ENCODE peak calls at places on chromosomes 3 and 15, in nine cellular contexts. N is coronary artery, P is thoracic aorta, O is psoas muscle, U is lower leg skin, A is fibroblast of mammary gland, Y is choroid plexus epithelial cell, I is cardiac muscle cell, R is small intestine. B is an unnamed sample.

GRCh38 chr3:124780767-124781485 is 50.7 kb downstream of the UMPS start:
- DNase-seq in R (no peak), N (peak), I (peak), O (peak), A (peak), P (peak), Y (peak), U (peak), B (no peak)

GRCh38 chr3:140035856-140036255 is 100.9 kb downstream of the CLSTN2 start:
- DNase-seq in N (no peak), I (no peak), O (no peak), P (no peak), A (no peak), R (no peak), Y (no peak), U (no peak), B (no peak)

GRCh38 chr3:178443634-178444033 is 92.6 kb upstream of the KCNMB2 start:
- DNase-seq in U (no peak), N (no peak), I (no peak), A (peak), P (no peak), R (no peak), O (no peak), Y (peak), B (no peak)

GRCh38 chr3:133943639-133944131 is 48.0 kb upstream of the RAB6B start:
- DNase-seq in N (peak), U (no peak), R (peak), A (peak), P (no peak), O (no peak), I (no peak), Y (peak), B (no peak)

GRCh38 chr3:113697192-113698090 is 999 bp upstream of the USF3 start:
- DNase-seq in P (no peak), A (no peak), N (no peak), R (peak), O (no peak), I (peak), U (peak), Y (peak), B (no peak)

GRCh38 chr15:45126535-45127158 is 3.0 kb downstream of the DUOXA1 start:
- DNase-seq in Y (peak), A (peak), R (peak), O (no peak), I (peak), P (no peak), N (no peak), U (no peak), B (no peak)

GRCh38 chr15:85649372-85649771 is 145.4 kb downstream of the KLHL25 start:
- DNase-seq in P (no peak), U (no peak), O (no peak), R (no peak), A (peak), I (peak), Y (peak), N (no peak), B (peak)

GRCh38 chr3:2578560-2578959 is 479.9 kb downstream of the CNTN4 start:
- DNase-seq in A (no peak), I (no peak), R (no peak), Y (no peak), N (no peak), U (no peak), O (no peak), P (no peak), B (no peak)

GRCh38 chr3:13110678-13111116 is 37.5 kb upstream of the IQSEC1 start:
- DNase-seq in A (no peak), Y (no peak), P (no peak), O (no peak), R (peak), U (no peak), N (peak), I (no peak), B (no peak)

GRCh38 chr3:160195106-160195505 is 30.1 kb upstream of the C3orf80 start:
- DNase-seq in Y (no peak), U (no peak), N (no peak), O (no peak), R (no peak), P (no peak), I (no peak), A (no peak), B (no peak)

GRCh38 chr15:47384316-47384715 is 333.0 kb upstream of the SEMA6D start:
- DNase-seq in U (no peak), P (no peak), Y (peak), O (no peak), R (no peak), A (peak), N (no peak), I (peak), B (peak)

GRCh38 chr3:20751299-20751698 is 565.3 kb upstream of the SGO1 start:
- DNase-seq in U (no peak), O (no peak), Y (no peak), N (no peak), A (no peak), R (no peak), I (no peak), P (no peak), B (no peak)

GRCh38 chr3:32842531-32842931 is 24.7 kb downstream of the TRIM71 start:
- DNase-seq in U (no peak), N (no peak), I (no peak), P (no peak), Y (no peak), R (no peak), O (no peak), A (no peak), B (no peak)

GRCh38 chr3:32844322-32844654 is 26.5 kb downstream of the TRIM71 start:
- DNase-seq in Y (no peak), R (no peak), A (no peak), N (no peak), O (no peak), P (no peak), U (no peak), I (no peak), B (no peak)

GRCh38 chr3:32841875-32842505 is 24.2 kb downstream of the TRIM71 start:
- DNase-seq in I (no peak), Y (peak), P (no peak), U (no peak), O (no peak), N (no peak), A (peak), R (no peak), B (no peak)

GRCh38 chr3:32843504-32844321 is 25.9 kb downstream of the TRIM71 start:
- DNase-seq in I (no peak), N (no peak), R (no peak), U (no peak), O (no peak), Y (no peak), P (no peak), A (no peak), B (no peak)

GRCh38 chr3:32842987-32843386 is 25.2 kb downstream of the TRIM71 start:
- DNase-seq in I (no peak), P (no peak), O (no peak), Y (no peak), N (no peak), A (no peak), U (no peak), R (no peak), B (no peak)
- H3K4me3 ChIP-seq in I (no peak), P (no peak), O (no peak), Y (no peak), N (no peak), A (no peak), U (no peak), R (no peak), B (no peak)

GRCh38 chr3:129651316-129652202 is 45.1 kb upstream of the PLXND1 start:
- DNase-seq in Y (peak), O (peak), N (no peak), I (no peak), P (no peak), R (no peak), U (no peak), A (peak), B (peak)
- H3K4me3 ChIP-seq in Y (no peak), O (no peak), N (no peak), I (no peak), P (no peak), R (no peak), U (no peak), A (no peak), B (no peak)

GRCh38 chr3:47159820-47160219 is 4.1 kb downstream of the SETD2 start:
- DNase-seq in N (no peak), A (no peak), Y (no peak), I (no peak), O (no peak), R (no peak), U (no peak), P (no peak), B (no peak)

GRCh38 chr3:47159153-47159552 is 4.8 kb downstream of the SETD2 start:
- DNase-seq in A (no peak), Y (no peak), I (no peak), O (no peak), N (no peak), U (no peak), P (no peak), R (no peak), B (no peak)

GRCh38 chr3:47152578-47152977 is 11.3 kb downstream of the SETD2 start:
- DNase-seq in R (no peak), P (no peak), I (no peak), A (no peak), N (no peak), O (no peak), Y (peak), U (no peak), B (no peak)

GRCh38 chr3:47158208-47158607 is 5.7 kb downstream of the SETD2 start:
- DNase-seq in O (no peak), P (no peak), I (no peak), R (no peak), Y (no peak), U (no peak), N (no peak), A (no peak), B (no peak)

GRCh38 chr3:47156418-47156817 is 7.5 kb downstream of the SETD2 start:
- DNase-seq in A (no peak), R (no peak), Y (peak), O (no peak), U (no peak), P (no peak), N (no peak), I (no peak), B (no peak)
- H3K4me3 ChIP-seq in A (no peak), R (no peak), Y (no peak), O (no peak), U (no peak), P (no peak), N (no peak), I (no peak), B (no peak)

GRCh38 chr3:40290396-40290795 is 19.1 kb upstream of the EIF1B start:
- DNase-seq in R (peak), A (no peak), O (no peak), P (no peak), I (no peak), N (no peak), U (no peak), Y (no peak), B (no peak)

GRCh38 chr3:40291471-40291870 is 18.0 kb upstream of the EIF1B start:
- DNase-seq in U (no peak), N (no peak), Y (no peak), A (no peak), I (no peak), O (no peak), P (no peak), R (no peak), B (no peak)

GRCh38 chr3:40292637-40293036 is 16.9 kb upstream of the EIF1B start:
- DNase-seq in Y (no peak), O (no peak), A (no peak), I (peak), P (no peak), R (no peak), U (no peak), N (no peak), B (no peak)

GRCh38 chr3:40281995-40282394 is 27.5 kb upstream of the EIF1B start:
- DNase-seq in R (no peak), P (no peak), Y (no peak), U (no peak), I (no peak), O (no peak), A (no peak), N (no peak), B (no peak)

DNA sequence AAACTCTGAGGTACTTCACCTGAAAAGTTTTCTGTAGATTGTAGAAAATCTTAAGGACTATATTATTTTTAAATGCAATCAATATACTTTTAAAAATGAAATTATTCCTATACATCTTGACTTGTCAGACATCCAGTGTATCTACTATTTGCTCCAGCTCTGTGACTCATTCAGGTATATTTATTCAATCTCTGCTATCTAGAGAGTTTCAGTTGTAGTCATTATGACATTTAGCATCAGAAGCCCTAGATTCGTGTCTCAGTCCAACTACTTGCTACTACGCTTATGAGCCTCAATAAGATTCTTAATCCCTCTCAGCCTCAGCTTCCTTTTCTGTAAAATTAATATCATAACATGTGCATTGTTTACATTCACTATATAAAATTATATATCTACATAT is 22.3 kb upstream of the EIF1B start:
- DNase-seq in O (no peak), P (no peak), N (no peak), U (no peak), R (no peak), Y (no peak), I (no peak), A (no peak), B (no peak)
- H3K4me3 ChIP-seq in O (no peak), P (no peak), N (no peak), U (no peak), R (no peak), Y (no peak), I (no peak), A (no peak), B (no peak)

GRCh38 chr3:32934150-32934742 is 17.2 kb upstream of the CCR4 start:
- DNase-seq in O (no peak), N (no peak), U (no peak), Y (peak), A (peak), R (peak), P (no peak), I (peak), B (no peak)

GRCh38 chr3:32940726-32941125 is 10.7 kb upstream of the CCR4 start:
- DNase-seq in N (no peak), O (no peak), R (no peak), U (no peak), I (no peak), P (no peak), A (no peak), Y (no peak), B (no peak)

DNA sequence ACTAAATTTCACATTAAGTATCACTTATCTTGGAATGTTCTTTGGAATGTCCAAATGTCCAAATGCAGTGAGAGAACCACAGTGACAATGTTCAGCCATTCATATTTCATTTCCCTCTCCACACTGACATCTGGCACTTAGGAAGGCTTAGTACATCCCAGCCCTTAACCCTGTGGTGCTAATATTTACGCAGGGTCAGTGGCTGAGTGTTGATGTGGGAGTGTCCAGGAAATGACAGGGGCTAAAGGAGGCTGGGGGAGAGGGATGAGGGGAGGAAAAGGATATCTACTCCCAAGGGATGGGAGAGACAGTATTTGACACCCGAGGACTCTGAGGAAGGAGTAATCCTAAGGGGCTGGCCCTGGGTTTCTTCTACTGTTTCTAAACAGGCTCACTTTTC is 14.1 kb upstream of the CCR4 start:
- DNase-seq in R (no peak), I (no peak), P (no peak), N (no peak), A (no peak), U (no peak), O (no peak), Y (no peak), B (no peak)
- H3K4me3 ChIP-seq in R (no peak), I (no peak), P (no peak), N (no peak), A (no peak), U (no peak), O (no peak), Y (no peak), B (no peak)

GRCh38 chr3:126472277-126473006 is 3.2 kb downstream of the ZXDC start:
- DNase-seq in I (no peak), R (peak), N (no peak), A (peak), U (peak), O (peak), Y (peak), P (peak), B (peak)
- H3K4me3 ChIP-seq in I (no peak), R (no peak), N (peak), A (peak), U (no peak), O (peak), Y (peak), P (peak), B (no peak)

DNA sequence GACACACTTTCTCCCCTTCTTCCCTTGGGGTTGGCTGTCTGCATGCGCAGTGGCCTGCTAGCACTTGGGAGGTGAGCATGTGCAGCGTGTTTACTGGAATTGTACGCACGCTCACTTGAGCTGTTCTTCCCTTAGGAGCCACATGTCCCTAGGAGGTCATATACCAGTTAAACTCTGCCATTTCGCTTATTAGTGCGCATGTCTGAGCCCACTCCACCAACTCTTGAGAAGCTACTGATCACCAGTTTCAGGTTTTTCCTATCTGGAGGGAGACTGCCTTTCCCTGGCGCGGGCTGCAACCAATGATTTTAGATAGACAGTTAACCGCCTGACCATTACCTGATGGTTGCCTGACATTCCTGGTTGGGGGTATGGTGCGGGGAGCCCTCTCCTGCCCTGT is 47.6 kb upstream of the SPPL2A start:
- DNase-seq in R (no peak), I (no peak), Y (no peak), A (no peak), P (no peak), O (no peak), N (no peak), U (no peak), B (no peak)
- H3K4me3 ChIP-seq in R (no peak), I (no peak), Y (no peak), A (no peak), P (no peak), O (no peak), N (no peak), U (no peak), B (no peak)

DNA sequence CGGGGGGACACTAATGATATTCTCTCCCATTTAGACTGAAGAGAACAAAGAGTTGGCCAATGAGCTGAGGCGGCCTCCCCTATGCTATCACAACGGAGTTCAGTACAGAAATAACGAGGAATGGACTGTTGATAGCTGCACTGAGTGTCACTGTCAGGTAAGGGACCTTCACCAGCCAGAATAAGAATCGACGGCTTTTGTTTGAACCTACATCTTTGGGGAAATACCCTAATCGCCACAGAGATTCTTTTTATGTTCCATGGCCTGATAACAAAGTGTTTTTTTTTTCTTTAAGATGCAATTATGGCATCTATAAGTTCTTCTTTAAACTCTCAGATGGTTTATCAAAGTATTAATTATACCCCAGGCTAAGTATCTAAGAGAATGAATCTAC is 3.4 kb downstream of the THBS1 start:
- DNase-seq in O (no peak), I (no peak), Y (no peak), N (no peak), A (no peak), U (no peak), R (no peak), P (no peak), B (no peak)
- H3K4me3 ChIP-seq in O (peak), I (no peak), Y (no peak), N (peak), A (peak), U (no peak), R (no peak), P (peak), B (peak)

DNA sequence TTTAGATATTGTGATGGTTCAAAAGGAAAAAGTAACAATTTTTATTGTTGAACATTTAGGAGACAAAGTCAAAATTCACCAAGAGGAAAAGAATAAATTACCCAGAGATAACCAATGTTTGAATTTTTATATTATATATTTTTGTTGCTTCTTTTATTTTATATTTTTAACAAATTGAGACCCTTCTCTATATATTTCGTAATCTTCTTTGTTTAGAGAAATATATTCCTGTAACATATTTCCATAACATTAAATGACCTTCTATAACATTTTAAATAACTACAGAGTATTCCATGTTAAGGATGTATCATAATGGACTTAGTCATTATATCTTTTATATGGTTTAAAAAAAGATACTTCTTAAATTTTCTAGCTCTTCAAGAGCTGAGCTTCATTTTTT is 128.0 kb downstream of the RBPMS2 start:
- DNase-seq in A (no peak), N (no peak), O (no peak), R (no peak), P (no peak), I (no peak), Y (no peak), U (no peak), B (no peak)
- H3K4me3 ChIP-seq in A (no peak), N (no peak), O (no peak), R (no peak), P (no peak), I (no peak), Y (no peak), U (no peak), B (no peak)

DNA sequence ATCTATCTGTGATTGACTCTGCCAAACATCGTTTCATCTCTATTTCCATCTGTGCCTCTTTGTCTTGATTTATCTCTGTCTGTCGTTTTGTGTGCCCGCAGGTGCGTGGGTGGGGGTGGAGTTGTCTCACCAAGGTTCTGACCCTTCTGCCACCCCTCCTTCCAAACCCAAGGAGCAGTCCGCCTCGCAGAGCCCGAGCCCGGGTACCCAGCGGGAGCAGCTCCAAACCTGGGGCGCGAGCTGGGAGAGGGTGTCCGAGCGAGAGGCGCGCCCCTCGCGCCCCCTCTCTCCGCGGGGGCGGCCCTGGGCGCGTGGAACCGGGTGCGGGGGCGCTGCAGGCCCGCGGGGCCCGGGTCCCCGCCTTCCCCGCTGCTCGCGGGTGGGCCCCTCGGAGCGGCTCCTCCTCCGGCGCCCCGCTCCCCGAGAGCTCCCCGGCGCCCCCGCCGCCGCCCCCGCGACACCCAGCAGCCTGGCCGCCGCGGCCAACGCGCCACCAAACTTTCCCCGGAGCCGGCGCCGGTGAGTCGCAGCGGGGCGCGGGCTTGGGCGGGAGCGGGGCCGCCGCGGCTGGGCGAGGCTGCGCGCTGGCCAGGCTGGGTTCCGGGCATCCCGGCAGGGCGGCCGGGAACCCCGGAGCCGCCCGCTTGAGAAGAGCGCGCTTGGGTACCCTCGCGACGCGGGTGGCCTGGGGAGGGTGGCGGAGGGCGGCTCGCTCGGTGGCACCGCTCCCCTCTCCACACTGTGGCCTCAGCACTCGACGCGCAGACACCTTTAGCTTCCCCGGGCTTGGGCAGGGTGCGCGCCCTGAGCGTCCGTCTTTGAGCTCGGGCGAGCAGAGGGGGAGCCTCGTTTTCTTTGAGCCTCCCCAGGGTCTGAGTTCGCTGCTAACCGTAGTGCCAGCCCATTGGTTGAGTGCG is at the start of gene HRH1:
- DNase-seq in O (peak), U (no peak), N (no peak), A (no peak), P (no peak), R (no peak), Y (no peak), I (peak), B (no peak)
- H3K4me3 ChIP-seq in O (peak), U (peak), N (peak), A (peak), P (peak), R (peak), Y (peak), I (peak), B (peak)